ENCODE peak calls at places on chromosome 21, in seven cellular contexts. G is stimulated activated CD4-positive, alpha-beta T cell treated with anti-CD3 and anti-CD28 coated beads, Interleukin-4, amount 100 ng/mL, for 4 hours; X is stimulated activated naive B cell treated with anti-CD40 and anti-IgM and Interleukin-4, amounts not matched to agents 10 μg/mL and 1 μg/mL and 100 μg/mL, for 72 hours; M is C1 segment of cervical spinal cord; J is astrocyte of the spinal cord; O is stromal cell of bone marrow; K is RPMI7951. D is an unnamed sample.
A peak's percentile ranks its signal among the peaks of the same experiment; 100 is the strongest.

GRCh38 chr21:27513825-27514224 is 546.9 kb upstream of the ADAMTS5 start:
- DNase-seq in J (no peak), K (peak; percentile 20), O (no peak), X (no peak), M (no peak), G (no peak), D (peak; percentile 54)

GRCh38 chr21:30831194-30831765 is 1.7 kb upstream of the KRTAP7-1 start:
- DNase-seq in G (peak; percentile 20), M (no peak), O (no peak), K (peak; percentile 5), X (peak; percentile 2), J (no peak), D (no peak)

GRCh38 chr21:42760977-42761751 is 107.7 kb downstream of the PDE9A start:
- DNase-seq in O (no peak), J (no peak), M (no peak), X (no peak), G (no peak), K (no peak), D (no peak)

GRCh38 chr21:15204887-15205286 is 140.1 kb upstream of the NRIP1 start:
- DNase-seq in M (no peak), J (no peak), O (no peak), K (no peak), G (no peak), X (no peak), D (no peak)

GRCh38 chr21:17925000-17925610 is 105.9 kb upstream of the C21orf91 start:
- DNase-seq in O (peak; percentile 19), X (peak; percentile 21), J (peak; percentile 57), G (peak; percentile 25), M (no peak), K (peak; percentile 60), D (peak; percentile 64)

GRCh38 chr21:23792300-23792699 is 1815.0 kb downstream of the MRPL39 start:
- DNase-seq in O (no peak), J (no peak), X (no peak), G (no peak), K (no peak), M (no peak), D (no peak)

GRCh38 chr21:33202464-33203363 is 27.0 kb upstream of the IFNAR2 start:
- DNase-seq in J (no peak), G (no peak), X (no peak), O (no peak), M (no peak), K (peak; percentile 48), D (peak; percentile 21)

GRCh38 chr21:36186506-36187399 is 30.1 kb downstream of the DOP1B start:
- DNase-seq in K (no peak), J (no peak), X (no peak), G (no peak), M (no peak), O (no peak), D (no peak)

GRCh38 chr21:16040601-16041000 is 310.8 kb downstream of the USP25 start:
- DNase-seq in M (no peak), X (no peak), G (no peak), K (no peak), O (peak; percentile 15), J (peak; percentile 16), D (peak; percentile 51)

GRCh38 chr21:15031790-15032357 is 32.9 kb downstream of the NRIP1 start:
- DNase-seq in G (no peak), M (no peak), X (no peak), O (no peak), J (peak; percentile 66), K (no peak), D (peak; percentile 26)

GRCh38 chr21:36297938-36298572 is 21.9 kb upstream of the MORC3 start:
- DNase-seq in X (peak; percentile 79), O (no peak), M (peak; percentile 22), K (peak; percentile 42), J (no peak), G (peak; percentile 65), D (no peak)

GRCh38 chr21:31580866-31581276 is 78.6 kb upstream of the SOD1 start:
- DNase-seq in O (peak; percentile 47), M (peak; percentile 16), K (peak; percentile 55), J (peak; percentile 68), G (peak; percentile 71), X (peak; percentile 49), D (peak; percentile 63)

GRCh38 chr21:45253180-45253579 is 34.5 kb downstream of the POFUT2 start:
- DNase-seq in O (no peak), M (no peak), K (peak; percentile 81), J (peak; percentile 22), G (no peak), X (no peak), D (peak; percentile 86)

GRCh38 chr21:37582613-37583012 is 216.0 kb downstream of the DYRK1A start:
- DNase-seq in O (peak; percentile 20), K (peak; percentile 63), X (no peak), G (no peak), J (peak; percentile 73), M (no peak), D (peak; percentile 71)

GRCh38 chr21:41519806-41520559 is 12.0 kb upstream of the TMPRSS2 start:
- DNase-seq in K (no peak), M (no peak), J (no peak), O (no peak), G (no peak), X (no peak), D (no peak)

GRCh38 chr21:31416465-31416864 is 72.4 kb upstream of the TIAM1 start:
- DNase-seq in M (no peak), J (peak; percentile 37), O (peak; percentile 22), X (no peak), G (no peak), K (no peak), D (no peak)

GRCh38 chr21:42219606-42220137 is 732 bp downstream of the ABCG1 start:
- DNase-seq in K (no peak), J (no peak), M (no peak), G (no peak), O (no peak), X (no peak), D (no peak)

GRCh38 chr21:33071878-33072306 is 2.0 kb downstream of the OLIG1 start:
- DNase-seq in M (no peak), K (no peak), G (no peak), X (no peak), J (peak; percentile 18), O (no peak), D (peak; percentile 37)

GRCh38 chr21:46545911-46546310 is 59.0 kb downstream of the S100B start:
- DNase-seq in K (no peak), O (no peak), X (no peak), J (no peak), G (no peak), M (no peak), D (no peak)

GRCh38 chr21:45128613-45129226 is 54.3 kb downstream of the ADARB1 start:
- DNase-seq in M (peak; percentile 55), K (peak; percentile 65), J (peak; percentile 72), G (peak; percentile 75), X (peak; percentile 73), O (peak; percentile 52), D (peak; percentile 85)

GRCh38 chr21:43306911-43307676 is 119.8 kb downstream of the SIK1 start:
- DNase-seq in K (peak; percentile 94), G (no peak), X (peak; percentile 86), M (no peak), O (peak; percentile 9), J (peak; percentile 17), D (peak; percentile 96)

GRCh38 chr21:46151989-46152938 is 3.1 kb downstream of the FTCD start:
- DNase-seq in O (no peak), G (no peak), X (no peak), M (no peak), J (no peak), K (no peak), D (no peak)

GRCh38 chr21:32181415-32181814 is 97.4 kb downstream of the MIS18A start:
- DNase-seq in K (no peak), G (no peak), O (no peak), X (no peak), M (no peak), J (no peak), D (no peak)

GRCh38 chr21:44301961-44302406 is 2.1 kb downstream of the PFKL start:
- DNase-seq in X (no peak), M (no peak), K (no peak), J (no peak), G (no peak), O (no peak), D (no peak)

GRCh38 chr21:25373126-25374082 is 233.9 kb downstream of the MRPL39 start:
- DNase-seq in G (no peak), K (no peak), J (peak; percentile 20), O (no peak), M (no peak), X (no peak), D (peak; percentile 52)

GRCh38 chr21:38277501-38278111 is 20.8 kb downstream of the KCNJ15 start:
- DNase-seq in G (peak; percentile 44), M (no peak), X (no peak), J (peak; percentile 98), O (peak; percentile 99), K (peak; percentile 98), D (peak; percentile 99)

GRCh38 chr21:38544681-38545080 is 46.4 kb upstream of the ERG start:
- DNase-seq in K (peak; percentile 8), M (no peak), O (peak; percentile 78), G (no peak), J (no peak), X (no peak), D (peak; percentile 76)

GRCh38 chr21:43733529-43734071 is 14.7 kb downstream of the PDXK start:
- DNase-seq in M (no peak), J (peak; percentile 59), X (no peak), K (no peak), G (no peak), O (no peak), D (no peak)

GRCh38 chr21:44349416-44349846 is 4.0 kb upstream of the TRPM2 start:
- DNase-seq in O (no peak), X (no peak), J (no peak), M (no peak), G (no peak), K (no peak), D (no peak)

GRCh38 chr21:45415943-45416611 is 11.1 kb downstream of the COL18A1 start:
- DNase-seq in O (no peak), X (no peak), K (no peak), J (no peak), G (no peak), M (no peak), D (no peak)

GRCh38 chr21:38930838-38931237 is 125.1 kb downstream of the ETS2 start:
- DNase-seq in O (peak; percentile 18), X (no peak), J (no peak), K (peak; percentile 87), G (no peak), M (peak; percentile 20), D (peak; percentile 70)

GRCh38 chr21:42614391-42614790 is 39.0 kb upstream of the PDE9A start:
- DNase-seq in G (peak; percentile 38), O (no peak), M (no peak), K (no peak), J (no peak), X (no peak), D (no peak)